ENCODE peak calls at places on chromosomes 4 and X, in eight cellular contexts. V is lower lobe of right lung; X is colonic mucosa; S is mesendoderm; Z is body of pancreas; K is A549; E is GM12865; H is CD4-positive, alpha-beta memory T cell. Q is an unnamed sample.

GRCh38 chr4:42965326-42965725 is 72.8 kb downstream of the GRXCR1 start:
- DNase-seq in X (no peak), K (no peak), E (peak), V (no peak), H (no peak), Z (no peak), S (peak), Q (peak)

GRCh38 chr4:147732516-147733193 is 767 bp downstream of the ARHGAP10 start:
- DNase-seq in K (no peak), X (peak), S (peak), Z (peak), H (no peak), E (peak), V (peak), Q (no peak)

GRCh38 chrX:133544105-133544504 is 128.8 kb upstream of the GPC4 start:
- DNase-seq in K (peak), S (peak), Z (peak), H (no peak), X (no peak), E (no peak), V (no peak), Q (no peak)

GRCh38 chrX:35890699-35891098 is 28.8 kb upstream of the CFAP47 start:
- DNase-seq in S (peak), H (no peak), X (peak), E (peak), Z (peak), V (no peak), K (peak), Q (peak)

GRCh38 chr4:45621926-45622325 is 501.9 kb downstream of the GABRG1 start:
- DNase-seq in S (no peak), H (no peak), X (no peak), Z (no peak), K (peak), E (no peak), V (no peak), Q (peak)

GRCh38 chr4:57490520-57490919 is 380.3 kb upstream of the IGFBP7 start:
- DNase-seq in K (peak), S (no peak), X (no peak), E (no peak), V (no peak), Z (no peak), H (no peak), Q (peak)

GRCh38 chrX:54492340-54492739 is 3.7 kb downstream of the FGD1 start:
- DNase-seq in S (no peak), K (no peak), V (no peak), Z (no peak), E (no peak), H (no peak), X (no peak), Q (no peak)

GRCh38 chr4:86834901-86835300 is 14.3 kb downstream of the SLC10A6 start:
- DNase-seq in Z (no peak), X (no peak), E (no peak), V (no peak), H (no peak), S (peak), K (no peak), Q (peak)

GRCh38 chr4:139555705-139556070 is 331 bp downstream of the SETD7 start:
- DNase-seq in S (no peak), E (no peak), K (no peak), H (no peak), Z (peak), X (peak), V (peak), Q (no peak)

GRCh38 chr4:6702761-6703160 is 6.9 kb downstream of the MRFAP1L1 start:
- DNase-seq in V (no peak), H (no peak), K (no peak), Z (no peak), X (no peak), E (no peak), S (no peak), Q (no peak)

GRCh38 chrX:39484669-39485068 is 613.1 kb downstream of the BCOR start:
- DNase-seq in S (no peak), X (no peak), E (no peak), H (no peak), K (no peak), V (no peak), Z (no peak), Q (no peak)

GRCh38 chr4:6391852-6392188 is 80.6 kb downstream of the PPP2R2C start:
- DNase-seq in K (peak), S (no peak), H (no peak), V (no peak), X (no peak), Z (no peak), E (no peak), Q (peak)

GRCh38 chr4:15832523-15833451 is 54.7 kb downstream of the CD38 start:
- DNase-seq in X (no peak), H (no peak), K (no peak), S (no peak), E (no peak), V (no peak), Z (no peak), Q (no peak)

GRCh38 chr4:82823062-82823461 is 24.5 kb upstream of the SCD5 start:
- DNase-seq in H (no peak), S (no peak), E (no peak), Z (no peak), X (no peak), V (no peak), K (no peak), Q (no peak)

GRCh38 chr4:109945056-109945455 is 32.4 kb downstream of the EGF start:
- DNase-seq in X (no peak), H (no peak), E (no peak), V (no peak), K (peak), Z (no peak), S (no peak), Q (no peak)

GRCh38 chr4:90816754-90817153 is 689.6 kb downstream of the CCSER1 start:
- DNase-seq in E (no peak), X (no peak), H (no peak), S (no peak), Z (no peak), K (no peak), V (no peak), Q (no peak)

GRCh38 chrX:38664285-38664684 is 102.9 kb downstream of the TSPAN7 start:
- DNase-seq in E (peak), X (peak), S (peak), Z (peak), V (no peak), H (no peak), K (peak), Q (no peak)

GRCh38 chrX:129600981-129601424 is 53.8 kb downstream of the APLN start:
- DNase-seq in X (no peak), V (no peak), S (peak), E (peak), Z (no peak), K (peak), H (peak), Q (no peak)

GRCh38 chr4:127357765-127358164 is 275.0 kb upstream of the INTU start:
- DNase-seq in Z (no peak), H (no peak), V (no peak), E (no peak), S (no peak), X (no peak), K (no peak), Q (no peak)

GRCh38 chr4:42655921-42656735 is 777 bp downstream of the ATP8A1 start:
- DNase-seq in V (peak), E (peak), H (peak), K (no peak), X (peak), S (peak), Z (peak), Q (no peak)

GRCh38 chr4:87843936-87844335 is 11.2 kb downstream of the MEPE start:
- DNase-seq in V (no peak), Z (no peak), S (no peak), K (peak), E (no peak), H (no peak), X (no peak), Q (peak)

GRCh38 chr4:2252530-2252924 is 9.4 kb downstream of the MXD4 start:
- DNase-seq in E (no peak), H (no peak), S (no peak), V (peak), X (peak), K (no peak), Z (no peak), Q (no peak)

GRCh38 chr4:187608001-187608421 is 387.6 kb upstream of the ZFP42 start:
- DNase-seq in H (no peak), K (no peak), S (peak), X (no peak), Z (no peak), V (no peak), E (no peak), Q (no peak)

GRCh38 chrX:40996886-40997530 is 88.2 kb upstream of the USP9X start:
- DNase-seq in X (no peak), Z (no peak), E (peak), S (peak), H (no peak), V (no peak), K (peak), Q (peak)

GRCh38 chr4:156884183-156884582 is 87.4 kb downstream of the PDGFC start:
- DNase-seq in X (no peak), E (no peak), K (no peak), Z (no peak), S (peak), H (no peak), V (no peak), Q (peak)

GRCh38 chrX:85288992-85289723 is 45.4 kb downstream of the ZNF711 start:
- DNase-seq in S (no peak), E (peak), Z (no peak), V (no peak), H (no peak), X (no peak), K (no peak), Q (no peak)

GRCh38 chrX:30060718-30061117 is 154.6 kb upstream of the MAGEB2 start:
- DNase-seq in X (no peak), V (no peak), S (peak), E (peak), H (no peak), Z (no peak), K (peak), Q (peak)

GRCh38 chrX:51144828-51145442 is 187.7 kb upstream of the NUDT10 start:
- DNase-seq in K (peak), Z (peak), X (peak), S (peak), V (no peak), H (peak), E (peak), Q (no peak)

GRCh38 chr4:83083925-83084475 is 30.5 kb downstream of the PLAC8 start:
- DNase-seq in V (peak), S (peak), H (peak), X (no peak), E (peak), Z (no peak), K (no peak), Q (no peak)

GRCh38 chrX:105618393-105619101 is 203.8 kb upstream of the NRK start:
- DNase-seq in K (no peak), S (no peak), H (no peak), X (no peak), E (no peak), Z (no peak), V (no peak), Q (no peak)